ENCODE peak calls at places on chromosomes 4 and X, in eight cellular contexts. One of them, this sample, is unnamed. For H3K9me3, the result is how much of the 10 kb centered on the place peaks cover.

GRCh38 chr4:23768541-23768940 is 121.3 kb downstream of the PPARGC1A start:
- DNase-seq in psoas muscle: no peak
- DNase-seq in tibial artery: no peak
- DNase-seq in sigmoid colon: no peak
- DNase-seq in AG04450: no peak
- DNase-seq in mesenchymal stem cell: no peak
- DNase-seq in uterus: no peak
- DNase-seq in vagina: no peak
- DNase-seq in this sample: no peak

GRCh38 chrX:50081282-50081955 is 119.4 kb downstream of the AKAP4 start:
- DNase-seq in psoas muscle: peak
- DNase-seq in tibial artery: peak
- DNase-seq in sigmoid colon: no peak
- DNase-seq in AG04450: no peak
- DNase-seq in mesenchymal stem cell: peak
- DNase-seq in uterus: no peak
- DNase-seq in vagina: no peak
- DNase-seq in this sample: no peak

GRCh38 chrX:42952621-42953020 is 174.7 kb upstream of the PPP1R2C start:
- DNase-seq in psoas muscle: no peak
- DNase-seq in tibial artery: no peak
- DNase-seq in sigmoid colon: no peak
- DNase-seq in AG04450: no peak
- DNase-seq in mesenchymal stem cell: no peak
- DNase-seq in uterus: no peak
- DNase-seq in vagina: no peak
- DNase-seq in this sample: no peak

GRCh38 chr4:19883841-19884240 is 367.9 kb upstream of the SLIT2 start:
- DNase-seq in psoas muscle: no peak
- DNase-seq in tibial artery: no peak
- DNase-seq in sigmoid colon: no peak
- DNase-seq in AG04450: no peak
- DNase-seq in mesenchymal stem cell: peak
- DNase-seq in uterus: no peak
- DNase-seq in vagina: no peak
- DNase-seq in this sample: no peak

GRCh38 chrX:51847463-51847862 is 46.0 kb upstream of the MAGED1 start:
- DNase-seq in psoas muscle: no peak
- DNase-seq in tibial artery: no peak
- DNase-seq in sigmoid colon: no peak
- DNase-seq in AG04450: no peak
- DNase-seq in mesenchymal stem cell: no peak
- DNase-seq in uterus: no peak
- DNase-seq in vagina: no peak
- DNase-seq in this sample: no peak

GRCh38 chrX:8010105-8010504 is 82.9 kb upstream of the PNPLA4 start:
- DNase-seq in psoas muscle: no peak
- DNase-seq in tibial artery: no peak
- DNase-seq in sigmoid colon: no peak
- DNase-seq in AG04450: no peak
- DNase-seq in mesenchymal stem cell: no peak
- DNase-seq in uterus: no peak
- DNase-seq in vagina: no peak
- DNase-seq in this sample: no peak

GRCh38 chrX:112841114-112841819 is 636 bp upstream of the AMOT start:
- DNase-seq in psoas muscle: peak
- DNase-seq in tibial artery: peak
- DNase-seq in sigmoid colon: peak
- DNase-seq in AG04450: peak
- DNase-seq in mesenchymal stem cell: peak
- DNase-seq in uterus: peak
- DNase-seq in vagina: no peak
- DNase-seq in this sample: peak

GRCh38 chrX:139639253-139639652 is 68.7 kb downstream of the MCF2 start:
- DNase-seq in psoas muscle: no peak
- DNase-seq in tibial artery: no peak
- DNase-seq in sigmoid colon: no peak
- DNase-seq in AG04450: no peak
- DNase-seq in mesenchymal stem cell: no peak
- DNase-seq in uterus: no peak
- DNase-seq in vagina: no peak
- DNase-seq in this sample: no peak

GRCh38 chr4:115580901-115581300 is 467.5 kb upstream of the NDST4 start:
- DNase-seq in psoas muscle: no peak
- DNase-seq in tibial artery: no peak
- DNase-seq in sigmoid colon: no peak
- DNase-seq in AG04450: no peak
- DNase-seq in mesenchymal stem cell: no peak
- DNase-seq in uterus: no peak
- DNase-seq in vagina: no peak
- DNase-seq in this sample: no peak

GRCh38 chrX:102606115-102606514 is 6.8 kb downstream of the ARMCX5 start:
- DNase-seq in psoas muscle: no peak
- DNase-seq in tibial artery: no peak
- DNase-seq in sigmoid colon: no peak
- DNase-seq in AG04450: no peak
- DNase-seq in mesenchymal stem cell: no peak
- DNase-seq in uterus: no peak
- DNase-seq in vagina: no peak
- DNase-seq in this sample: no peak

GRCh38 chr4:1792832-1793495 is at the start of gene FGFR3:
- DNase-seq in psoas muscle: peak
- DNase-seq in tibial artery: no peak
- DNase-seq in sigmoid colon: no peak
- DNase-seq in AG04450: no peak
- DNase-seq in mesenchymal stem cell: peak
- DNase-seq in uterus: no peak
- DNase-seq in vagina: no peak
- DNase-seq in this sample: peak

GRCh38 chrX:9458516-9459078 is 6.3 kb upstream of the TBL1X start:
- DNase-seq in psoas muscle: no peak
- DNase-seq in tibial artery: no peak
- DNase-seq in sigmoid colon: no peak
- DNase-seq in AG04450: no peak
- DNase-seq in mesenchymal stem cell: no peak
- DNase-seq in uterus: no peak
- DNase-seq in vagina: no peak
- DNase-seq in this sample: peak

GRCh38 chrX:153818571-153819397 is 11.6 kb downstream of the PDZD4 start:
- DNase-seq in psoas muscle: peak
- DNase-seq in tibial artery: no peak
- DNase-seq in sigmoid colon: no peak
- DNase-seq in AG04450: no peak
- DNase-seq in mesenchymal stem cell: peak
- DNase-seq in uterus: no peak
- DNase-seq in vagina: no peak
- DNase-seq in this sample: peak

GRCh38 chr4:186698028-186698427 is 25.6 kb downstream of the FAT1 start:
- DNase-seq in psoas muscle: no peak
- DNase-seq in tibial artery: no peak
- DNase-seq in sigmoid colon: no peak
- DNase-seq in AG04450: no peak
- DNase-seq in mesenchymal stem cell: no peak
- DNase-seq in uterus: no peak
- DNase-seq in vagina: no peak
- DNase-seq in this sample: no peak

GRCh38 chr4:12053951-12054350 is 625.3 kb upstream of the HS3ST1 start:
- DNase-seq in psoas muscle: no peak
- DNase-seq in tibial artery: no peak
- DNase-seq in sigmoid colon: no peak
- DNase-seq in AG04450: no peak
- DNase-seq in mesenchymal stem cell: no peak
- DNase-seq in uterus: no peak
- DNase-seq in vagina: no peak
- DNase-seq in this sample: no peak

GRCh38 chr4:145944886-145945285 is 6.3 kb upstream of the ZNF827 start:
- DNase-seq in psoas muscle: no peak
- DNase-seq in tibial artery: no peak
- DNase-seq in sigmoid colon: no peak
- DNase-seq in AG04450: no peak
- DNase-seq in mesenchymal stem cell: no peak
- DNase-seq in uterus: no peak
- DNase-seq in vagina: no peak
- DNase-seq in this sample: no peak

GRCh38 chrX:10744011-10744410 is 123.6 kb upstream of the MID1 start:
- DNase-seq in psoas muscle: no peak
- DNase-seq in tibial artery: no peak
- DNase-seq in sigmoid colon: no peak
- DNase-seq in AG04450: no peak
- DNase-seq in mesenchymal stem cell: no peak
- DNase-seq in uterus: no peak
- DNase-seq in vagina: no peak
- DNase-seq in this sample: no peak

GRCh38 chr4:159787901-159788300 is 685.0 kb downstream of the RAPGEF2 start:
- DNase-seq in psoas muscle: no peak
- DNase-seq in tibial artery: no peak
- DNase-seq in sigmoid colon: no peak
- DNase-seq in AG04450: no peak
- DNase-seq in mesenchymal stem cell: no peak
- DNase-seq in uterus: no peak
- DNase-seq in vagina: no peak
- DNase-seq in this sample: no peak

GRCh38 chrX:70554081-70554480 is 109.4 kb downstream of the DLG3 start:
- DNase-seq in psoas muscle: no peak
- DNase-seq in tibial artery: no peak
- DNase-seq in sigmoid colon: no peak
- DNase-seq in AG04450: no peak
- DNase-seq in mesenchymal stem cell: peak
- DNase-seq in uterus: no peak
- DNase-seq in vagina: no peak
- DNase-seq in this sample: no peak
- H3K27ac ChIP-seq in psoas muscle: no peak
- H3K27ac ChIP-seq in tibial artery: no peak
- H3K27ac ChIP-seq in sigmoid colon: no peak
- H3K27ac ChIP-seq in AG04450: no peak
- H3K27ac ChIP-seq in mesenchymal stem cell: no peak
- H3K27ac ChIP-seq in uterus: no peak
- H3K27ac ChIP-seq in vagina: no peak
- H3K27ac ChIP-seq in this sample: peak

GRCh38 chr4:422587-422986 is 76.4 kb downstream of the ZNF721 start:
- DNase-seq in psoas muscle: no peak
- DNase-seq in tibial artery: no peak
- DNase-seq in sigmoid colon: no peak
- DNase-seq in AG04450: no peak
- DNase-seq in mesenchymal stem cell: no peak
- DNase-seq in uterus: no peak
- DNase-seq in vagina: no peak
- DNase-seq in this sample: no peak
- H3K9me3 ChIP-seq in psoas muscle: half or more
- H3K9me3 ChIP-seq in tibial artery: half or more
- H3K9me3 ChIP-seq in sigmoid colon: half or more
- H3K9me3 ChIP-seq in AG04450: half or more
- H3K9me3 ChIP-seq in mesenchymal stem cell: half or more
- H3K9me3 ChIP-seq in uterus: under half
- H3K9me3 ChIP-seq in vagina: half or more
- H3K9me3 ChIP-seq in this sample: under half

DNA sequence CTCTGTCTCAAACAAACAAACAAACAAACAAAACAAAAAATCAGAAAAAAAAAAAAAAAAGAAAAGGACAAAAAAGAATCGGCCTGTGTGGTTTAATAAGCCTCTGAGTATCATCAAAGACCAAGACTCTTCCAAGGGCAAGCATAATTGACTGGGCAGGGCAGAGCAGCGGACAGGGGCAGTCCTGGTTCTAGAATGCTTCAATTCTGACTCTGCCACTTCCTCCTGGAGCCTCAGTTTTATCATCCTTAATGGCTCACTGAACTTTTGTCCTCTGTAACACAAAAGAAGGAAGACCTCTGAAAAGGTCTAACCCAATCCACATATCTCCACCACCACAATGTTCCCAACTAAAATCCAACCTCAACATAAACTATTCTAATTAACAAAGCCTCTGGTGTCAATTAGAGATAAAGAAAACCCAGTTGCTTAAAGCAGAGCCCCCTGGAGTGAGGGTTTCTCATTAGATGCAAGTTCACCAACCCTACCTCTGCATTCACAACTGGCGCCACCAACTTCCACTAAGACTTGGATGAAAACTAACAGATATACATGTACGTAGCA is 51.7 kb downstream of the TBC1D9 start:
- DNase-seq in psoas muscle: no peak
- DNase-seq in tibial artery: no peak
- DNase-seq in sigmoid colon: no peak
- DNase-seq in AG04450: no peak
- DNase-seq in mesenchymal stem cell: no peak
- DNase-seq in uterus: no peak
- DNase-seq in vagina: no peak
- DNase-seq in this sample: no peak
- H3K27ac ChIP-seq in psoas muscle: no peak
- H3K27ac ChIP-seq in tibial artery: no peak
- H3K27ac ChIP-seq in sigmoid colon: no peak
- H3K27ac ChIP-seq in AG04450: no peak
- H3K27ac ChIP-seq in mesenchymal stem cell: no peak
- H3K27ac ChIP-seq in uterus: no peak
- H3K27ac ChIP-seq in vagina: no peak
- H3K27ac ChIP-seq in this sample: no peak

DNA sequence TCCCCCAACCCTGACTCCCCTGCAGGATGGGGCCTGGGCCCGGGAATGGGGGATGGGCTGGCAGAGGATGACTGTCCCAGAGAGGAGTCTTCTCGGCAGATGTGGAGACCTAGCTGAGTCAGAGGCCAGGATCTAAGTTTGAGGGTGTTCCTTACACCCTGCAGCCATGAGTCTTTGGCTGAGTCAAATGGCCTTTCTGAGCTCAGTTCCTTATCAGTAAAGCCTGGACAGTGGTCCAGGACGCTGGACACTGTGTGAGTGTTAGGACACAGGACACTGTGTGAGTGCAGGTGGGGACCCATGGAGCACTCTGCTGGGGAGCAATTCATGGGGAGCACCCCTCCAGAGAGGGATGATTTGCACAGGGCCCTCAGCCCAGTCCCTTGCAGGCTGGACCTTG is 5.0 kb downstream of the IL9R start:
- DNase-seq in psoas muscle: no peak
- DNase-seq in tibial artery: no peak
- DNase-seq in sigmoid colon: no peak
- DNase-seq in AG04450: no peak
- DNase-seq in mesenchymal stem cell: no peak
- DNase-seq in uterus: no peak
- DNase-seq in vagina: no peak
- DNase-seq in this sample: no peak
- H3K9me3 ChIP-seq in psoas muscle: under half
- H3K9me3 ChIP-seq in tibial artery: under half
- H3K9me3 ChIP-seq in sigmoid colon: under half
- H3K9me3 ChIP-seq in AG04450: half or more
- H3K9me3 ChIP-seq in mesenchymal stem cell: under half
- H3K9me3 ChIP-seq in uterus: under half
- H3K9me3 ChIP-seq in vagina: under half
- H3K9me3 ChIP-seq in this sample: under half

DNA sequence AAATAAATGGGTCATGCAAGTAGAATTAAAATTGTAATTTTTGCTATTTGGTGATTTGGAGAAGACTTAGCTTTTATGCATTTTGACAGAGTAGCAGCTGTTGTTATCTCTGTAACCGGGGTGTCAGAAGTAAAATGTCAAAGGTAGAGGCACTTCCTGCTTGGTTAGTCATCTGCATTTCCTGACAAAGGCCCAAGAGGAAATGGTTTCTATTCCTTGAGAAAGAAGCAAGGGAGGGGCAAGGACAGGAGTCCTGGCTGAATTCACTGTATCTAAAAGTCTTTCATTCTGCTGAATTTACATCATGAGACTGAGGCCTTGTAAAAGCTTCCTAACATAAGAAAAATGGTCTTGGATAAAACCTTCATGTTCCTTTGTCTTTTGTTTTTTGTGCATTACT is 550.9 kb upstream of the BOD1L1 start:
- DNase-seq in psoas muscle: no peak
- DNase-seq in tibial artery: no peak
- DNase-seq in sigmoid colon: no peak
- DNase-seq in AG04450: no peak
- DNase-seq in mesenchymal stem cell: peak
- DNase-seq in uterus: no peak
- DNase-seq in vagina: no peak
- DNase-seq in this sample: no peak
- H3K27ac ChIP-seq in psoas muscle: no peak
- H3K27ac ChIP-seq in tibial artery: no peak
- H3K27ac ChIP-seq in sigmoid colon: no peak
- H3K27ac ChIP-seq in AG04450: no peak
- H3K27ac ChIP-seq in mesenchymal stem cell: no peak
- H3K27ac ChIP-seq in uterus: no peak
- H3K27ac ChIP-seq in vagina: no peak
- H3K27ac ChIP-seq in this sample: no peak

This sample was measured in pancreas.